ENCODE peak calls at places on chromosome 4, in five cellular contexts. D is A549, F is SK-N-SH, Z is GM12878, C is HepG2. Y is an unnamed sample.

GRCh38 chr4:67727124-67727850 is 26.3 kb upstream of the UBA6 start:
- DNase-seq in F (no peak), C (no peak), D (no peak), Z (no peak), Y (no peak)

GRCh38 chr4:38654273-38654672 is 9.7 kb upstream of the KLF3 start:
- DNase-seq in Z (no peak), D (no peak), C (no peak), F (no peak), Y (no peak)

GRCh38 chr4:108426493-108426892 is 193.9 kb upstream of the RPL34 start:
- DNase-seq in D (no peak), Z (no peak), F (no peak), C (no peak), Y (no peak)

GRCh38 chr4:52202251-52202779 is 151.2 kb downstream of the SPATA18 start:
- DNase-seq in F (no peak), Z (no peak), C (no peak), D (no peak), Y (no peak)

GRCh38 chr4:147831452-147832192 is 99.7 kb downstream of the ARHGAP10 start:
- DNase-seq in D (peak; percentile 71), F (no peak), Z (no peak), C (no peak), Y (no peak)

GRCh38 chr4:185134176-185134869 is 8.7 kb upstream of the SLC25A4 start:
- DNase-seq in F (peak; percentile 68), C (peak; percentile 42), Z (no peak), D (peak; percentile 47), Y (peak; percentile 43)

GRCh38 chr4:89064848-89065247 is 7.9 kb upstream of the FAM13A start:
- DNase-seq in Z (no peak), C (no peak), D (no peak), F (no peak), Y (no peak)

GRCh38 chr4:177227636-177228035 is 82.0 kb upstream of the NEIL3 start:
- DNase-seq in Z (no peak), D (no peak), C (no peak), F (no peak), Y (no peak)

GRCh38 chr4:182809417-182810102 is 107.6 kb downstream of the DCTD start:
- DNase-seq in C (peak; percentile 6), Z (no peak), D (no peak), F (no peak), Y (no peak)

GRCh38 chr4:8051644-8052043 is 107.0 kb downstream of the ABLIM2 start:
- DNase-seq in D (no peak), Z (no peak), F (no peak), C (no peak), Y (no peak)

GRCh38 chr4:38322709-38323108 is 341.3 kb upstream of the KLF3 start:
- DNase-seq in C (no peak), D (no peak), F (no peak), Z (no peak), Y (peak; percentile 41)

GRCh38 chr4:37666625-37667071 is 19.5 kb downstream of the RELL1 start:
- DNase-seq in F (no peak), C (peak; percentile 61), Z (no peak), D (peak; percentile 55), Y (no peak)

GRCh38 chr4:176268963-176269362 is at the start of gene ASB5:
- DNase-seq in C (no peak), F (no peak), D (no peak), Z (no peak), Y (no peak)

GRCh38 chr4:3262208-3263052 is 13.5 kb downstream of the MSANTD1 start:
- DNase-seq in C (no peak), Z (no peak), D (no peak), F (peak; percentile 30), Y (no peak)
- TF ChIP-seq REST in C (no peak), Z (no peak), D (no peak), F (no peak), Y (no peak)

GRCh38 chr4:131499139-131499873 is 1649.8 kb upstream of the PCDH10 start:
- DNase-seq in F (no peak), Z (no peak), D (no peak), C (no peak), Y (no peak)
- TF ChIP-seq SMC3 in F (no peak), Z (no peak), D (no peak), C (no peak), Y (no peak)

GRCh38 chr4:142845293-142846070 is 619 bp downstream of the INPP4B start:
- DNase-seq in D (no peak), F (peak; percentile 44), Z (no peak), C (no peak), Y (no peak)

GRCh38 chr4:142844782-142845181 is 1.3 kb downstream of the INPP4B start:
- DNase-seq in F (no peak), D (no peak), Z (no peak), C (no peak), Y (no peak)

GRCh38 chr4:142850478-142850877 is 4.4 kb upstream of the INPP4B start:
- DNase-seq in C (no peak), Z (no peak), D (no peak), F (peak; percentile 31), Y (no peak)

GRCh38 chr4:142846729-142847606 is 867 bp upstream of the INPP4B start:
- DNase-seq in F (peak; percentile 63), C (peak; percentile 10), D (peak; percentile 25), Z (no peak), Y (peak; percentile 6)

DNA sequence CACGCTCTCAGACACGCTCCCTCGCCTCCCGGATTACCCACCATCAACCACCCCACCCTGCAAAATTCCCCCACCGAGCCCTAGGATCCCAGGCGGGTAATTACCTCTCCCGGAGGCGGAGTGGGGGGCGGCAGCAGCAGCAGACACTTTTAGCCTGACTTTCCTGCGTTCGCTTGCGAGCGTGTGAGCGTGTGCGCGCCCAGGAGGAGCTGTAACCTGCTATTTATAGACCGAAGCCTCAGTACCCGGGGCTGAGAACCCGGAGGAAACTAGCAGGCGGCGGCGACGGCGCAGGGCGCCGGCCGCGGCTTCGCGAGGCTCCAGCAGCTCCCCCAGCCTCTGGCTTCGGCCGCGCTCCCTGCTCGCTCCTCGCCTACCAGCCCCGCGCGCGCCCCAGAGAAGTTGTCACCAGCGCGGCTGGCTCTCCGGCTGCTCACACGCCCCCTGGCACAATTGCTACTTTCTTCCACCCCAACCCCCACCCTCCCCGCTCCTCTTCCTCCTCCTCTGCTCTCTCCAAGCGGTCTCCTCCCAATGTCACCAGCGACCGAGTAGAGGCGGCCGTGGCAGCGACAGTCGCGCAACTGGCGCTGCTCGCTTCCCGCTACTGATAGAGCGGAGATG is at the start of gene INPP4B:
- DNase-seq in Z (no peak), C (no peak), F (peak; percentile 77), D (no peak), Y (no peak)
- TF ChIP-seq REST in Z (no peak), C (no peak), F (no peak), D (no peak), Y (no peak)

DNA sequence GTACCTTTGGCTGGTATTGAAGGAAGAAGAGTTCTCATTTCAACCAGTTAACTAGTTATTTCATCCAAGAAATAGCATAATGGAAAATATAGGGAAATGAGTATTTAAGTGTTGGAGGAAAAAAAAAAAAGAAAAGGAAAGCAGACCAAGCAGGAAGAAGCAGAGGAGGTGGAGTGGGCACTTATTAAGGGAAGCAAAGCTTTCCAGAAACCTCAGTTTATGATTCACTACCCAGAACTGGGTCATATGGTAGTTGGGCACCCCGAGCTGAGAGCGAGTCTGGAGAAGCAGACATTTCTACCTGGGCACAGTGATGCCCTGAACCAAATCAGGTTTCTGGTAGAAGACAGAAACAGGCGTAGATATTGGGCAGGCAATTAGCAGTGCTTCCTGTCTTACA is 27.0 kb downstream of the CCNG2 start:
- DNase-seq in C (no peak), D (no peak), F (no peak), Z (no peak), Y (no peak)
- TF ChIP-seq SMC3 in C (no peak), D (no peak), F (no peak), Z (no peak), Y (no peak)

GRCh38 chr4:104860227-104861123 is 286.2 kb upstream of the TET2 start:
- DNase-seq in Z (peak; percentile 72), F (peak; percentile 57), D (peak; percentile 33), C (peak; percentile 62), Y (peak; percentile 57)
- TF ChIP-seq REST in Z (no peak), F (no peak), D (no peak), C (no peak), Y (no peak)

GRCh38 chr4:23811045-23811620 is 78.7 kb downstream of the PPARGC1A start:
- DNase-seq in Z (no peak), C (no peak), F (no peak), D (no peak), Y (no peak)

GRCh38 chr4:23805381-23805780 is 84.5 kb downstream of the PPARGC1A start:
- DNase-seq in F (no peak), D (no peak), C (no peak), Z (no peak), Y (no peak)
- TF ChIP-seq SMC3 in F (no peak), D (no peak), C (no peak), Z (no peak), Y (no peak)

Y was measured in K562.